ENCODE peak calls at places on chromosome 20, in six cellular contexts. J is IMR-90, G is heart left ventricle, A is uterus, B is sigmoid colon, N is right lobe of liver. U is an unnamed sample.

GRCh38 chr20:37418591-37418990 is 72.7 kb downstream of the SRC start:
- DNase-seq in J (no peak), N (no peak), A (no peak), G (no peak), B (no peak), U (no peak)

GRCh38 chr20:61503106-61503505 is 251.0 kb downstream of the CDH4 start:
- DNase-seq in B (no peak), N (no peak), A (no peak), G (no peak), J (no peak), U (no peak)

GRCh38 chr20:39576786-39577185 is 614.6 kb downstream of the DHX35 start:
- DNase-seq in J (no peak), A (no peak), G (no peak), N (no peak), B (no peak), U (no peak)

GRCh38 chr20:7792131-7792869 is 148.0 kb downstream of the HAO1 start:
- DNase-seq in B (no peak), A (no peak), J (no peak), N (no peak), G (no peak), U (no peak)

GRCh38 chr20:57195023-57195758 is 71.2 kb downstream of the BMP7 start:
- DNase-seq in G (no peak), J (peak; percentile 48), A (no peak), N (no peak), B (no peak), U (no peak)

GRCh38 chr20:49275634-49276033 is 2.2 kb downstream of the ZNFX1 start:
- DNase-seq in J (no peak), A (no peak), G (no peak), N (no peak), B (no peak), U (no peak)

GRCh38 chr20:49615401-49616153 is 47.6 kb upstream of the PTGIS start:
- DNase-seq in B (no peak), G (peak; percentile 73), N (peak; percentile 97), J (no peak), A (no peak), U (no peak)

GRCh38 chr20:8020314-8021079 is 936 bp upstream of the TMX4 start:
- DNase-seq in J (no peak), G (no peak), N (no peak), A (no peak), B (no peak), U (no peak)

GRCh38 chr20:37202267-37202943 is 23.1 kb upstream of the MROH8 start:
- DNase-seq in G (no peak), J (peak; percentile 98), A (peak; percentile 60), N (no peak), B (no peak), U (peak; percentile 19)

GRCh38 chr20:8505817-8506216 is 373.8 kb downstream of the PLCB1 start:
- DNase-seq in G (no peak), J (peak; percentile 5), N (no peak), B (no peak), A (no peak), U (no peak)

GRCh38 chr20:17617212-17617867 is 47.5 kb downstream of the DSTN start:
- DNase-seq in J (no peak), N (peak; percentile 60), B (peak; percentile 87), G (peak; percentile 67), A (peak; percentile 72), U (peak; percentile 79)

GRCh38 chr20:59665656-59666555 is 61.6 kb downstream of the PHACTR3 start:
- DNase-seq in N (no peak), A (no peak), G (no peak), B (no peak), J (no peak), U (no peak)
- H3K9me3 ChIP-seq in N (no peaks in the 10 kb centered on the region), A (no peaks in the 10 kb centered on the region), G (no peaks in the 10 kb centered on the region), B (no peaks in the 10 kb centered on the region), J (peaks cover 53% of the 10 kb centered on the region), U (no peaks in the 10 kb centered on the region)

GRCh38 chr20:18676366-18676765 is 88.5 kb downstream of the DTD1 start:
- DNase-seq in J (no peak), A (no peak), N (no peak), B (peak; percentile 43), G (no peak), U (no peak)

GRCh38 chr20:18683839-18684238 is 96.0 kb downstream of the DTD1 start:
- DNase-seq in J (no peak), A (no peak), N (no peak), B (no peak), G (no peak), U (no peak)

GRCh38 chr20:18677126-18677525 is 89.3 kb downstream of the DTD1 start:
- DNase-seq in B (no peak), A (no peak), J (no peak), N (no peak), G (no peak), U (no peak)

GRCh38 chr20:18678599-18678998 is 90.7 kb downstream of the DTD1 start:
- DNase-seq in A (no peak), J (no peak), B (no peak), G (no peak), N (no peak), U (no peak)

DNA sequence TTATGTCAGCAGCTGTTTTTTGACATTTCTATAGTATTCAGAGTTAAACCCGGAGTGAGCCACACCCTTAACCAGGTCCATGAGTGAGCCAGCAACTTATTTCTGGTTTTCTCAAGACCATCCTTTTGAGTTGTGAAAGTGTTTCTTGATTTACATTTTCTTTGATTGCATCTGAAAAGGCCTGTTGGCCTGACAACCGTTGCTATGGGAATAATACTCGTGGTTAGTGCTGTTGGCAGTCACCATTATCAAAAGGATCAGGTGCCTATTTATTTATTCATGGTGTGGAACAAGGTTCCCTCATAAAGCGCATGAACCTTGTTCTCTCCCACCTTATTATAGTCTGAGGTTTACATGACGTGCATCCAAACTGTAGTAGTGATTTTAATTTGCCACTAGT is 91.2 kb downstream of the DTD1 start:
- DNase-seq in A (no peak), G (no peak), B (no peak), N (no peak), J (peak; percentile 39), U (no peak)
- TF ChIP-seq POLR2A in A (no peak), G (no peak), B (no peak), N (no peak), J (no peak), U (no peak)

GRCh38 chr20:13486694-13487093 is 152.0 kb downstream of the TASP1 start:
- DNase-seq in A (no peak), B (no peak), N (no peak), G (no peak), J (no peak), U (no peak)

GRCh38 chr20:13487202-13487601 is 151.5 kb downstream of the TASP1 start:
- DNase-seq in J (no peak), B (no peak), G (no peak), A (no peak), N (no peak), U (no peak)

GRCh38 chr20:13493143-13493542 is 145.6 kb downstream of the TASP1 start:
- DNase-seq in N (no peak), A (no peak), B (no peak), G (no peak), J (no peak), U (no peak)

GRCh38 chr20:13494019-13494418 is 144.7 kb downstream of the TASP1 start:
- DNase-seq in J (peak; percentile 52), B (no peak), N (no peak), A (no peak), G (no peak), U (no peak)

DNA sequence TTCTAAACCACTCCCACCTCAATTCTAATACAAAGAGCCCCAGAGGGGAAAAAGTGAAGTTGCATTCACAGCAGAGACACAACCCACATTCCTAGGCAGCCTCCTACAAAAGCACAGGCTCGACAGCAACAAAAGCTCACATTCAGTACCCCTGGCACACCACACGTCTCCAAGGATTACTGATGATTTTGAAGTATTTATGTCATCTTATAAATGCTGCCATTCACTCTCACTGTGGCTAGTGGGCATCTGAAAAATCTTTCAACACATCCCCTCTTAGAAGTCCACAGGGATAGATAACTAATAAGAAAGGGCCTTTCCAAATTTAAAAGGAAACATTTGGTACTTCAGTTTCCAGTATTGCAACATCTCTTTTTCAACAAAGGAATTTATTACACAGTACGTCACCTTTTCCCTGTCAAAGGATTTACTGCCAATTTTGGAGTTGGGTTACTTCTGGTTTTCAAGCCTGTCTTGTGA is 146.7 kb downstream of the TASP1 start:
- DNase-seq in B (peak; percentile 67), A (peak; percentile 23), G (no peak), J (peak; percentile 72), N (no peak), U (no peak)
- H3K9me3 ChIP-seq in B (no peaks in the 10 kb centered on the region), A (no peaks in the 10 kb centered on the region), G (no peaks in the 10 kb centered on the region), J (peaks cover 2% of the 10 kb centered on the region), N (no peaks in the 10 kb centered on the region), U (no peaks in the 10 kb centered on the region)

DNA sequence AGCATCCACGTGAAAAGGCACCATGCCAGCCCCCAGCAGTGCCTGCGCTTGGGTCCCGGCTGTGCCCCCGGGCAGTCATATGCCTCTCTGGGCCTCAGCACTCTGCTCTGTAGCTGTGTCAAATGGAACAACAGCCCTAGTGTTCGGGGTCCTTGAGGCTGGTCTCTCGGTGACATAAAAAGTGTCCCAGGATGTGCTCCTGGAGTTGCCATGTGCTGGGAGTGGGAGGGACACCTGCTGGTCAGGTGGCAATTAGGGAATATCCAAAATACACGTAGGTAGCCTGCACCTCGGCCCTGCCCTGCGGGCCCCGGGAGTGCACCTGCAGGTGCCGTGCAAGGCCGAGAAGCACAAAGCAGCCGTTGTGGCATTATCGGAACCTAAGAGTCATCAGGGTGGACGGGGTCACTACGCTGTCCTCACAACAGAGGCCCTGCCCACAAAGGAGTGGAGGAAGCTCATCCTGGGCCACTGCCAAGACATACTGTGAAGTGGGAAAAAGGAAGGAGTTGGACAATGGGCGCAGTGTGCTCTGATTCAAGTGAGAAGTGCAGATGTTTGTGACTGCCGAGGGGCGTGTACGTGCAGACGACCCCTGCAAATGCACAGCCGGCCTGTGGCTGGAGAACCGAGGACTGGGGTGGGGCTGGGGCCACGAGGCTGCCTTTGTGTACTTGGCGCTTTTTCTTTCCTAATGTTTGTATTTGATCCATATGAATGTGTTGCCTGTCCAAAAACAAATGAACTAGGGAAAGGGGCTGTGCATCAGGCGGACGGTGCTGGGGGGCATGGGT is 24.6 kb downstream of the SLCO4A1 start:
- DNase-seq in A (peak; percentile 56), B (no peak), G (peak; percentile 77), N (no peak), J (peak; percentile 20), U (no peak)
- TF ChIP-seq POLR2A in A (no peak), B (no peak), G (no peak), N (no peak), J (no peak), U (no peak)

DNA sequence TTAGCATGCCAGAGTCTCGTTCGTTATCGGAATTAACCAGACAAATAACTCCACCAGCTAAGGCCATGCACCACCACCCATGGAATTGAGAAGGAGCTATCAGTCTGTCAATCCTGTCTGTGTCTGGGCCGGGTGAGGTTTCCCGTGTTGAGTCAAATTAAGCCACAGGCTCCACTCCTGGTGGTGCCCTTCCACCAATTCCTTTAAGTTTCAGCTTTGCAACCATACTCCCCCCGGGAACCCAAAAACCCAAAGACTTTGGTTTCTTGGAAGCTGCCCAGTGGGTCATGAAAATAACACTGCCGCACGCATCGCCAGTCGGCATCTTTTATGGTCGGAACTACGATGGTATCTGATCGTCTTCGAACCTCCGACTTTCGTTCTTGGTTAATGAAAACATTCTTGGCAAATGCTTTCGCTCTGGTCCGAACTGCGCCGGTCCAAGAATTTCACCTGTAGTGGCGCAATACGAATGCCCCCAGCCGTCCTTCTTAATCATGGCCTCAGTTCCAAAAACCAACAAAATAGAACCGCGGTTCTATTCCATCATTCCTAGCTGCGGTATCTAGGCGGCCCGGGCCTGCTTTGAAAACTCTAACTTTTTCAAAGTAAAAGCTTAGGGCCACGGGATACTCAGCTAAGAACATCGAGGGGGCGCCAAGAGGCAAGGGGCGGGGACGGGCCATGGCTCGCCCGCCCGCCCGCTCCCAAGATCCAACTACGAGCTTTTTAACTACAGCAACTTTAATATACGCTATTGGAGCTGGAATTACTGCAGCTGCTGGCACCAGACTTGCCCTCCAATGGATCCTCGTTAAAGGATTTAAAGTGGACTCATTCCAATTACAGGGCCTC is 1958.5 kb upstream of the DEFB115 start:
- DNase-seq in J (no peak), N (no peak), A (no peak), B (peak; percentile 50), G (no peak), U (no peak)
- H3K9me3 ChIP-seq in J (peaks cover 49% of the 10 kb centered on the region), N (no peaks in the 10 kb centered on the region), A (no peaks in the 10 kb centered on the region), B (peaks cover 2% of the 10 kb centered on the region), G (no peaks in the 10 kb centered on the region), U (no peaks in the 10 kb centered on the region)